ENCODE peak calls at places on chromosomes 1 and 21, in four cellular contexts. L, B, C and P are unnamed samples.

GRCh38 chr1:38274974-38275373 is 228.4 kb upstream of the POU3F1 start:
- DNase-seq in L (no peak), B (no peak), C (no peak), P (no peak)

GRCh38 chr1:51119331-51119730 is 17.3 kb downstream of the C1orf185 start:
- DNase-seq in L (no peak), B (no peak), C (no peak), P (peak)

GRCh38 chr1:1137256-1138045 is 21.6 kb upstream of the C1orf159 start:
- DNase-seq in L (no peak), B (no peak), C (no peak), P (no peak)

GRCh38 chr1:175192630-175193338 is at the start of gene KIAA0040:
- DNase-seq in L (peak), B (peak), C (no peak), P (peak)

GRCh38 chr1:230584660-230585059 is 57.6 kb upstream of the COG2 start:
- DNase-seq in L (no peak), B (no peak), C (no peak), P (no peak)

GRCh38 chr1:40258445-40258769 is 371 bp downstream of the ZMPSTE24 start:
- DNase-seq in L (no peak), B (no peak), C (no peak), P (no peak)

GRCh38 chr1:52179073-52179472 is 37.2 kb downstream of the ZFYVE9 start:
- DNase-seq in L (no peak), B (no peak), C (no peak), P (no peak)

GRCh38 chr21:37551406-37552355 is 185.1 kb downstream of the DYRK1A start:
- DNase-seq in L (no peak), B (no peak), C (peak), P (peak)

GRCh38 chr1:209412036-209412435 is 171.5 kb upstream of the CAMK1G start:
- DNase-seq in L (no peak), B (peak), C (no peak), P (no peak)

GRCh38 chr1:24905355-24905978 is 24.6 kb downstream of the RUNX3 start:
- DNase-seq in L (no peak), B (no peak), C (no peak), P (no peak)

GRCh38 chr1:106619080-106619826 is 437.2 kb upstream of the PRMT6 start:
- DNase-seq in L (no peak), B (no peak), C (no peak), P (no peak)

GRCh38 chr1:160743266-160743665 is 4.2 kb downstream of the SLAMF7 start:
- DNase-seq in L (no peak), B (no peak), C (no peak), P (no peak)

GRCh38 chr21:37833301-37833700 is 83.0 kb downstream of the KCNJ6 start:
- DNase-seq in L (no peak), B (no peak), C (no peak), P (no peak)

GRCh38 chr1:91502882-91503184 is 2.2 kb downstream of the CDC7 start:
- DNase-seq in L (no peak), B (no peak), C (no peak), P (no peak)

GRCh38 chr1:19156676-19157075 is 53.4 kb downstream of the UBR4 start:
- DNase-seq in L (no peak), B (no peak), C (no peak), P (peak)

GRCh38 chr1:108560430-108561144 is 687 bp downstream of the EEIG2 start:
- DNase-seq in L (peak), B (no peak), C (peak), P (peak)

GRCh38 chr1:2968471-2968881 is 52.8 kb upstream of the ACTRT2 start:
- DNase-seq in L (no peak), B (no peak), C (no peak), P (peak)

GRCh38 chr1:68331117-68331865 is 99.0 kb upstream of the WLS start:
- DNase-seq in L (no peak), B (peak), C (peak), P (no peak)

GRCh38 chr1:21436488-21437340 is 3.2 kb upstream of the NBPF3 start:
- DNase-seq in L (peak), B (no peak), C (no peak), P (peak)

GRCh38 chr1:156691665-156692408 is 13.5 kb downstream of the CRABP2 start:
- DNase-seq in L (peak), B (peak), C (no peak), P (no peak)

GRCh38 chr1:183734600-183735036 is 70.3 kb upstream of the RGL1 start:
- DNase-seq in L (peak), B (no peak), C (no peak), P (peak)

GRCh38 chr21:33478858-33479678 is 706 bp downstream of the TMEM50B start:
- DNase-seq in L (peak), B (no peak), C (no peak), P (no peak)

GRCh38 chr1:109393602-109394233 is 4.0 kb downstream of the SORT1 start:
- DNase-seq in L (no peak), B (no peak), C (no peak), P (no peak)

GRCh38 chr1:8189931-8190483 is 127.9 kb upstream of the SLC45A1 start:
- DNase-seq in L (no peak), B (no peak), C (no peak), P (peak)

GRCh38 chr1:147558045-147558444 is 16.7 kb downstream of the BCL9 start:
- DNase-seq in L (no peak), B (no peak), C (no peak), P (no peak)

GRCh38 chr1:224061436-224061835 is 52.5 kb upstream of the FBXO28 start:
- DNase-seq in L (no peak), B (peak), C (no peak), P (no peak)

GRCh38 chr21:31182231-31183129 is 144.2 kb upstream of the KRTAP19-8 start:
- DNase-seq in L (no peak), B (no peak), C (no peak), P (no peak)

GRCh38 chr21:25330266-25330665 is 277.0 kb downstream of the MRPL39 start:
- DNase-seq in L (no peak), B (no peak), C (peak), P (no peak)

GRCh38 chr1:111739222-111739983 is at the start of gene INKA2:
- DNase-seq in L (peak), B (peak), C (no peak), P (peak)

GRCh38 chr1:83555871-83556270 is 443.1 kb downstream of the TTLL7 start:
- DNase-seq in L (no peak), B (no peak), C (no peak), P (no peak)

GRCh38 chr1:220819627-220820026 is 32.9 kb downstream of the MTARC1 start:
- DNase-seq in L (no peak), B (no peak), C (no peak), P (no peak)

GRCh38 chr1:53552146-53552940 is 93.1 kb downstream of the DMRTB1 start:
- DNase-seq in L (peak), B (no peak), C (no peak), P (peak)

GRCh38 chr21:41251961-41252642 is 64.5 kb upstream of the FAM3B start:
- DNase-seq in L (no peak), B (peak), C (no peak), P (no peak)